ENCODE peak calls at places on chromosomes 6 and 20, in eight cellular contexts. One of them, this sample, is unnamed.

GRCh38 chr20:64108731-64109389 is 1.5 kb upstream of the NPBWR2 start:
- DNase-seq in dorsolateral prefrontal cortex: no peak
- DNase-seq in GM04504: no peak
- DNase-seq in kidney epithelial cell: no peak
- DNase-seq in activated CD4-positive, alpha-beta T cell treated with anti-CD3 and anti-CD28 coated beads for 24 hours: no peak
- DNase-seq in stimulated activated CD4-positive, alpha-beta T cell treated with anti-CD3 and anti-CD28 coated beads, TNF-alpha, amount 100 ng/mL, for 48 hours: no peak
- DNase-seq in heart right ventricle: no peak
- DNase-seq in HL-60: no peak
- DNase-seq in this sample: no peak

GRCh38 chr6:165599596-165600487 is 63.2 kb downstream of the PDE10A start:
- DNase-seq in dorsolateral prefrontal cortex: peak; percentile 12
- DNase-seq in GM04504: no peak
- DNase-seq in kidney epithelial cell: no peak
- DNase-seq in activated CD4-positive, alpha-beta T cell treated with anti-CD3 and anti-CD28 coated beads for 24 hours: no peak
- DNase-seq in stimulated activated CD4-positive, alpha-beta T cell treated with anti-CD3 and anti-CD28 coated beads, TNF-alpha, amount 100 ng/mL, for 48 hours: no peak
- DNase-seq in heart right ventricle: no peak
- DNase-seq in HL-60: no peak
- DNase-seq in this sample: peak; percentile 69

GRCh38 chr20:23340524-23340923 is 10.1 kb upstream of the NXT1 start:
- DNase-seq in dorsolateral prefrontal cortex: peak; percentile 79
- DNase-seq in GM04504: no peak
- DNase-seq in kidney epithelial cell: peak; percentile 14
- DNase-seq in activated CD4-positive, alpha-beta T cell treated with anti-CD3 and anti-CD28 coated beads for 24 hours: no peak
- DNase-seq in stimulated activated CD4-positive, alpha-beta T cell treated with anti-CD3 and anti-CD28 coated beads, TNF-alpha, amount 100 ng/mL, for 48 hours: no peak
- DNase-seq in heart right ventricle: peak; percentile 41
- DNase-seq in HL-60: peak; percentile 76
- DNase-seq in this sample: peak; percentile 18

GRCh38 chr6:75409286-75409685 is 84.3 kb downstream of the FILIP1 start:
- DNase-seq in dorsolateral prefrontal cortex: no peak
- DNase-seq in GM04504: no peak
- DNase-seq in kidney epithelial cell: no peak
- DNase-seq in activated CD4-positive, alpha-beta T cell treated with anti-CD3 and anti-CD28 coated beads for 24 hours: no peak
- DNase-seq in stimulated activated CD4-positive, alpha-beta T cell treated with anti-CD3 and anti-CD28 coated beads, TNF-alpha, amount 100 ng/mL, for 48 hours: no peak
- DNase-seq in heart right ventricle: no peak
- DNase-seq in HL-60: no peak
- DNase-seq in this sample: no peak

GRCh38 chr20:20411841-20412240 is 43.9 kb downstream of the INSM1 start:
- DNase-seq in dorsolateral prefrontal cortex: no peak
- DNase-seq in GM04504: no peak
- DNase-seq in kidney epithelial cell: no peak
- DNase-seq in activated CD4-positive, alpha-beta T cell treated with anti-CD3 and anti-CD28 coated beads for 24 hours: no peak
- DNase-seq in stimulated activated CD4-positive, alpha-beta T cell treated with anti-CD3 and anti-CD28 coated beads, TNF-alpha, amount 100 ng/mL, for 48 hours: no peak
- DNase-seq in heart right ventricle: no peak
- DNase-seq in HL-60: no peak
- DNase-seq in this sample: no peak

GRCh38 chr6:18308070-18308735 is 43.9 kb upstream of the DEK start:
- DNase-seq in dorsolateral prefrontal cortex: no peak
- DNase-seq in GM04504: no peak
- DNase-seq in kidney epithelial cell: no peak
- DNase-seq in activated CD4-positive, alpha-beta T cell treated with anti-CD3 and anti-CD28 coated beads for 24 hours: no peak
- DNase-seq in stimulated activated CD4-positive, alpha-beta T cell treated with anti-CD3 and anti-CD28 coated beads, TNF-alpha, amount 100 ng/mL, for 48 hours: no peak
- DNase-seq in heart right ventricle: no peak
- DNase-seq in HL-60: no peak
- DNase-seq in this sample: no peak

GRCh38 chr6:15874821-15875220 is 212.0 kb upstream of the DTNBP1 start:
- DNase-seq in dorsolateral prefrontal cortex: no peak
- DNase-seq in GM04504: no peak
- DNase-seq in kidney epithelial cell: no peak
- DNase-seq in activated CD4-positive, alpha-beta T cell treated with anti-CD3 and anti-CD28 coated beads for 24 hours: no peak
- DNase-seq in stimulated activated CD4-positive, alpha-beta T cell treated with anti-CD3 and anti-CD28 coated beads, TNF-alpha, amount 100 ng/mL, for 48 hours: no peak
- DNase-seq in heart right ventricle: no peak
- DNase-seq in HL-60: no peak
- DNase-seq in this sample: no peak

GRCh38 chr6:16514249-16514648 is 247.0 kb downstream of the ATXN1 start:
- DNase-seq in dorsolateral prefrontal cortex: no peak
- DNase-seq in GM04504: no peak
- DNase-seq in kidney epithelial cell: no peak
- DNase-seq in activated CD4-positive, alpha-beta T cell treated with anti-CD3 and anti-CD28 coated beads for 24 hours: no peak
- DNase-seq in stimulated activated CD4-positive, alpha-beta T cell treated with anti-CD3 and anti-CD28 coated beads, TNF-alpha, amount 100 ng/mL, for 48 hours: no peak
- DNase-seq in heart right ventricle: no peak
- DNase-seq in HL-60: peak; percentile 33
- DNase-seq in this sample: no peak

GRCh38 chr6:148325316-148326068 is 17.1 kb upstream of the SASH1 start:
- DNase-seq in dorsolateral prefrontal cortex: no peak
- DNase-seq in GM04504: no peak
- DNase-seq in kidney epithelial cell: no peak
- DNase-seq in activated CD4-positive, alpha-beta T cell treated with anti-CD3 and anti-CD28 coated beads for 24 hours: no peak
- DNase-seq in stimulated activated CD4-positive, alpha-beta T cell treated with anti-CD3 and anti-CD28 coated beads, TNF-alpha, amount 100 ng/mL, for 48 hours: no peak
- DNase-seq in heart right ventricle: no peak
- DNase-seq in HL-60: no peak
- DNase-seq in this sample: no peak

GRCh38 chr20:48621256-48622078 is 206.3 kb downstream of the PREX1 start:
- DNase-seq in dorsolateral prefrontal cortex: no peak
- DNase-seq in GM04504: peak; percentile 20
- DNase-seq in kidney epithelial cell: no peak
- DNase-seq in activated CD4-positive, alpha-beta T cell treated with anti-CD3 and anti-CD28 coated beads for 24 hours: no peak
- DNase-seq in stimulated activated CD4-positive, alpha-beta T cell treated with anti-CD3 and anti-CD28 coated beads, TNF-alpha, amount 100 ng/mL, for 48 hours: no peak
- DNase-seq in heart right ventricle: no peak
- DNase-seq in HL-60: no peak
- DNase-seq in this sample: no peak

GRCh38 chr6:30748851-30749540 is 4.6 kb upstream of the IER3 start:
- DNase-seq in dorsolateral prefrontal cortex: no peak
- DNase-seq in GM04504: no peak
- DNase-seq in kidney epithelial cell: no peak
- DNase-seq in activated CD4-positive, alpha-beta T cell treated with anti-CD3 and anti-CD28 coated beads for 24 hours: no peak
- DNase-seq in stimulated activated CD4-positive, alpha-beta T cell treated with anti-CD3 and anti-CD28 coated beads, TNF-alpha, amount 100 ng/mL, for 48 hours: no peak
- DNase-seq in heart right ventricle: no peak
- DNase-seq in HL-60: no peak
- DNase-seq in this sample: no peak

GRCh38 chr6:119158057-119158848 is 79.8 kb upstream of the FAM184A start:
- DNase-seq in dorsolateral prefrontal cortex: no peak
- DNase-seq in GM04504: peak; percentile 75
- DNase-seq in kidney epithelial cell: no peak
- DNase-seq in activated CD4-positive, alpha-beta T cell treated with anti-CD3 and anti-CD28 coated beads for 24 hours: no peak
- DNase-seq in stimulated activated CD4-positive, alpha-beta T cell treated with anti-CD3 and anti-CD28 coated beads, TNF-alpha, amount 100 ng/mL, for 48 hours: no peak
- DNase-seq in heart right ventricle: peak; percentile 36
- DNase-seq in HL-60: no peak
- DNase-seq in this sample: no peak

GRCh38 chr6:15811107-15811506 is 148.3 kb upstream of the DTNBP1 start:
- DNase-seq in dorsolateral prefrontal cortex: no peak
- DNase-seq in GM04504: no peak
- DNase-seq in kidney epithelial cell: no peak
- DNase-seq in activated CD4-positive, alpha-beta T cell treated with anti-CD3 and anti-CD28 coated beads for 24 hours: no peak
- DNase-seq in stimulated activated CD4-positive, alpha-beta T cell treated with anti-CD3 and anti-CD28 coated beads, TNF-alpha, amount 100 ng/mL, for 48 hours: no peak
- DNase-seq in heart right ventricle: no peak
- DNase-seq in HL-60: no peak
- DNase-seq in this sample: no peak

GRCh38 chr20:63854766-63855362 is 6.4 kb upstream of the ABHD16B start:
- DNase-seq in dorsolateral prefrontal cortex: no peak
- DNase-seq in GM04504: no peak
- DNase-seq in kidney epithelial cell: no peak
- DNase-seq in activated CD4-positive, alpha-beta T cell treated with anti-CD3 and anti-CD28 coated beads for 24 hours: no peak
- DNase-seq in stimulated activated CD4-positive, alpha-beta T cell treated with anti-CD3 and anti-CD28 coated beads, TNF-alpha, amount 100 ng/mL, for 48 hours: no peak
- DNase-seq in heart right ventricle: peak; percentile 81
- DNase-seq in HL-60: no peak
- DNase-seq in this sample: no peak

GRCh38 chr20:38412877-38413577 is 22.1 kb downstream of the SNHG17 start:
- DNase-seq in dorsolateral prefrontal cortex: no peak
- DNase-seq in GM04504: no peak
- DNase-seq in kidney epithelial cell: no peak
- DNase-seq in activated CD4-positive, alpha-beta T cell treated with anti-CD3 and anti-CD28 coated beads for 24 hours: no peak
- DNase-seq in stimulated activated CD4-positive, alpha-beta T cell treated with anti-CD3 and anti-CD28 coated beads, TNF-alpha, amount 100 ng/mL, for 48 hours: no peak
- DNase-seq in heart right ventricle: no peak
- DNase-seq in HL-60: no peak
- DNase-seq in this sample: no peak

GRCh38 chr6:149149682-149150081 is 167.8 kb upstream of the TAB2 start:
- DNase-seq in dorsolateral prefrontal cortex: no peak
- DNase-seq in GM04504: no peak
- DNase-seq in kidney epithelial cell: no peak
- DNase-seq in activated CD4-positive, alpha-beta T cell treated with anti-CD3 and anti-CD28 coated beads for 24 hours: no peak
- DNase-seq in stimulated activated CD4-positive, alpha-beta T cell treated with anti-CD3 and anti-CD28 coated beads, TNF-alpha, amount 100 ng/mL, for 48 hours: no peak
- DNase-seq in heart right ventricle: no peak
- DNase-seq in HL-60: no peak
- DNase-seq in this sample: no peak

GRCh38 chr6:5606546-5606945 is 345.2 kb downstream of the FARS2 start:
- DNase-seq in dorsolateral prefrontal cortex: no peak
- DNase-seq in GM04504: no peak
- DNase-seq in kidney epithelial cell: no peak
- DNase-seq in activated CD4-positive, alpha-beta T cell treated with anti-CD3 and anti-CD28 coated beads for 24 hours: no peak
- DNase-seq in stimulated activated CD4-positive, alpha-beta T cell treated with anti-CD3 and anti-CD28 coated beads, TNF-alpha, amount 100 ng/mL, for 48 hours: no peak
- DNase-seq in heart right ventricle: no peak
- DNase-seq in HL-60: no peak
- DNase-seq in this sample: no peak

GRCh38 chr20:62192635-62193034 is 9.8 kb downstream of the MTG2 start:
- DNase-seq in dorsolateral prefrontal cortex: no peak
- DNase-seq in GM04504: no peak
- DNase-seq in kidney epithelial cell: no peak
- DNase-seq in activated CD4-positive, alpha-beta T cell treated with anti-CD3 and anti-CD28 coated beads for 24 hours: no peak
- DNase-seq in stimulated activated CD4-positive, alpha-beta T cell treated with anti-CD3 and anti-CD28 coated beads, TNF-alpha, amount 100 ng/mL, for 48 hours: no peak
- DNase-seq in heart right ventricle: peak; percentile 10
- DNase-seq in HL-60: no peak
- DNase-seq in this sample: no peak

GRCh38 chr6:7262037-7262461 is 51.0 kb downstream of the SSR1 start:
- DNase-seq in dorsolateral prefrontal cortex: no peak
- DNase-seq in GM04504: no peak
- DNase-seq in kidney epithelial cell: no peak
- DNase-seq in activated CD4-positive, alpha-beta T cell treated with anti-CD3 and anti-CD28 coated beads for 24 hours: no peak
- DNase-seq in stimulated activated CD4-positive, alpha-beta T cell treated with anti-CD3 and anti-CD28 coated beads, TNF-alpha, amount 100 ng/mL, for 48 hours: no peak
- DNase-seq in heart right ventricle: no peak
- DNase-seq in HL-60: no peak
- DNase-seq in this sample: no peak

GRCh38 chr6:140076078-140076477 is 701.6 kb upstream of the CITED2 start:
- DNase-seq in dorsolateral prefrontal cortex: no peak
- DNase-seq in GM04504: no peak
- DNase-seq in kidney epithelial cell: no peak
- DNase-seq in activated CD4-positive, alpha-beta T cell treated with anti-CD3 and anti-CD28 coated beads for 24 hours: no peak
- DNase-seq in stimulated activated CD4-positive, alpha-beta T cell treated with anti-CD3 and anti-CD28 coated beads, TNF-alpha, amount 100 ng/mL, for 48 hours: no peak
- DNase-seq in heart right ventricle: no peak
- DNase-seq in HL-60: no peak
- DNase-seq in this sample: no peak

GRCh38 chr20:50746138-50746940 is 15.0 kb downstream of the PARD6B start:
- DNase-seq in dorsolateral prefrontal cortex: no peak
- DNase-seq in GM04504: no peak
- DNase-seq in kidney epithelial cell: no peak
- DNase-seq in activated CD4-positive, alpha-beta T cell treated with anti-CD3 and anti-CD28 coated beads for 24 hours: no peak
- DNase-seq in stimulated activated CD4-positive, alpha-beta T cell treated with anti-CD3 and anti-CD28 coated beads, TNF-alpha, amount 100 ng/mL, for 48 hours: no peak
- DNase-seq in heart right ventricle: no peak
- DNase-seq in HL-60: no peak
- DNase-seq in this sample: no peak

GRCh38 chr6:131846023-131846663 is 38.3 kb downstream of the ENPP1 start:
- DNase-seq in dorsolateral prefrontal cortex: no peak
- DNase-seq in GM04504: no peak
- DNase-seq in kidney epithelial cell: no peak
- DNase-seq in activated CD4-positive, alpha-beta T cell treated with anti-CD3 and anti-CD28 coated beads for 24 hours: no peak
- DNase-seq in stimulated activated CD4-positive, alpha-beta T cell treated with anti-CD3 and anti-CD28 coated beads, TNF-alpha, amount 100 ng/mL, for 48 hours: no peak
- DNase-seq in heart right ventricle: no peak
- DNase-seq in HL-60: no peak
- DNase-seq in this sample: no peak

GRCh38 chr6:11200356-11200755 is 32.1 kb downstream of the NEDD9 start:
- DNase-seq in dorsolateral prefrontal cortex: no peak
- DNase-seq in GM04504: no peak
- DNase-seq in kidney epithelial cell: no peak
- DNase-seq in activated CD4-positive, alpha-beta T cell treated with anti-CD3 and anti-CD28 coated beads for 24 hours: no peak
- DNase-seq in stimulated activated CD4-positive, alpha-beta T cell treated with anti-CD3 and anti-CD28 coated beads, TNF-alpha, amount 100 ng/mL, for 48 hours: no peak
- DNase-seq in heart right ventricle: no peak
- DNase-seq in HL-60: no peak
- DNase-seq in this sample: no peak

GRCh38 chr20:14451458-14451857 is 114.0 kb upstream of the FLRT3 start:
- DNase-seq in dorsolateral prefrontal cortex: no peak
- DNase-seq in GM04504: no peak
- DNase-seq in kidney epithelial cell: no peak
- DNase-seq in activated CD4-positive, alpha-beta T cell treated with anti-CD3 and anti-CD28 coated beads for 24 hours: no peak
- DNase-seq in stimulated activated CD4-positive, alpha-beta T cell treated with anti-CD3 and anti-CD28 coated beads, TNF-alpha, amount 100 ng/mL, for 48 hours: no peak
- DNase-seq in heart right ventricle: no peak
- DNase-seq in HL-60: no peak
- DNase-seq in this sample: no peak

This sample was measured in hypothalamus.